ENCODE peak calls at places on chromosomes 12 and 14, in five cellular contexts. Q is AG10803; Z is MCF 10A; E is 8988T; S is activated CD4-positive, alpha-beta memory T cell treated with anti-CD3 and anti-CD28 coated beads, Interleukin-2, amount 10 ng/mL, durations not matched to agents 7 days and 5 days. B is an unnamed sample.
A peak's percentile ranks its signal among the peaks of the same experiment; 100 is the strongest.

GRCh38 chr14:73640796-73641195 is 4.0 kb upstream of the DNAL1 start:
- DNase-seq in E (no peak), Z (no peak), Q (no peak), S (no peak), B (no peak)

GRCh38 chr12:3204143-3204542 is 127.0 kb downstream of the TSPAN9 start:
- DNase-seq in S (no peak), Q (no peak), E (no peak), Z (no peak), B (no peak)

GRCh38 chr12:1768585-1768984 is 51.8 kb upstream of the LRTM2 start:
- DNase-seq in Z (no peak), S (no peak), E (no peak), Q (peak; percentile 53), B (no peak)

GRCh38 chr12:2653461-2653965 is 141.3 kb upstream of the FKBP4 start:
- DNase-seq in Q (no peak), E (no peak), Z (no peak), S (no peak), B (no peak)

GRCh38 chr12:13472690-13473089 is 276.2 kb downstream of the EMP1 start:
- DNase-seq in Q (peak; percentile 27), Z (peak; percentile 35), S (no peak), E (no peak), B (no peak)

GRCh38 chr12:43863770-43864366 is 28.0 kb downstream of the TMEM117 start:
- DNase-seq in Z (no peak), Q (no peak), S (no peak), E (no peak), B (no peak)

GRCh38 chr12:46259713-46260112 is 9.1 kb downstream of the SLC38A1 start:
- DNase-seq in E (no peak), Q (no peak), S (no peak), Z (no peak), B (no peak)

GRCh38 chr12:102478416-102479098 is 1.8 kb downstream of the IGF1 start:
- DNase-seq in E (no peak), Q (no peak), S (peak; percentile 76), Z (no peak), B (no peak)

GRCh38 chr12:116222358-116222757 is 55.1 kb downstream of the MED13L start:
- DNase-seq in E (no peak), S (no peak), Z (peak; percentile 97), Q (peak; percentile 74), B (peak; percentile 83)

GRCh38 chr12:97082029-97082428 is 175.0 kb downstream of the NEDD1 start:
- DNase-seq in Z (no peak), S (no peak), E (no peak), Q (no peak), B (no peak)

GRCh38 chr12:105947906-105948305 is 190.8 kb downstream of the NUAK1 start:
- DNase-seq in Z (no peak), Q (no peak), S (no peak), E (no peak), B (no peak)

GRCh38 chr14:24365600-24366374 is 2.2 kb upstream of the NFATC4 start:
- DNase-seq in S (peak; percentile 58), E (peak; percentile 56), Z (peak; percentile 82), Q (peak; percentile 96), B (peak; percentile 92)

GRCh38 chr12:105888696-105889095 is 250.1 kb downstream of the NUAK1 start:
- DNase-seq in E (no peak), S (no peak), Z (no peak), Q (peak; percentile 59), B (no peak)

GRCh38 chr12:122355702-122356101 is 66.8 kb downstream of the CLIP1 start:
- DNase-seq in E (no peak), S (no peak), Z (no peak), Q (no peak), B (no peak)

GRCh38 chr12:67161322-67161918 is 107.7 kb upstream of the CAND1 start:
- DNase-seq in S (peak; percentile 38), Z (peak; percentile 61), E (no peak), Q (peak; percentile 44), B (peak; percentile 63)

GRCh38 chr14:46250113-46250703 is 401.4 kb downstream of the RPL10L start:
- DNase-seq in S (no peak), Q (no peak), E (no peak), Z (peak; percentile 45), B (no peak)

GRCh38 chr12:54141534-54142475 is 47.0 kb downstream of the SMUG1 start:
- DNase-seq in S (no peak), Q (peak; percentile 86), E (no peak), Z (no peak), B (no peak)

GRCh38 chr14:59098377-59098776 is 90.1 kb upstream of the DAAM1 start:
- DNase-seq in Z (peak; percentile 44), Q (peak; percentile 85), E (no peak), S (no peak), B (no peak)

B was measured in testis.